ENCODE peak calls at places on chromosomes 2 and 18, in ten cellular contexts. Q is fibroblast of the aortic adventitia; P is SW480; D is right lobe of liver; R is NCI-H2171 treated with DMSO at 0.1 percent for 48 hours; I is HuH-7; L is T1000; J is stimulated activated CD4-positive, alpha-beta T cell treated with anti-CD3 and anti-CD28 coated beads, TNF-alpha, amount 100 ng/mL, for 48 hours; H is GM23338; C is glutamatergic neuron. G is an unnamed sample.

GRCh38 chr18:7492385-7492784 is 74.7 kb upstream of the PTPRM start:
- DNase-seq in Q (no peak), P (no peak), D (no peak), R (no peak), I (no peak), L (no peak), J (no peak), H (no peak), C (no peak), G (no peak)

GRCh38 chr2:47091118-47091517 is 64.0 kb downstream of the STPG4 start:
- DNase-seq in Q (peak; percentile 83), P (peak; percentile 39), D (no peak), R (no peak), I (no peak), L (no peak), J (no peak), H (no peak), C (no peak), G (no peak)

GRCh38 chr2:67039701-67040100 is 357.4 kb upstream of the ETAA1 start:
- DNase-seq in Q (peak; percentile 12), P (no peak), D (no peak), R (no peak), I (no peak), L (no peak), J (no peak), H (no peak), C (no peak), G (no peak)

GRCh38 chr2:114922076-114922475 is 479.6 kb downstream of the DPP10 start:
- DNase-seq in Q (no peak), P (no peak), D (no peak), R (no peak), I (no peak), L (no peak), J (no peak), H (no peak), C (no peak), G (no peak)

GRCh38 chr18:78716581-78716980 is 263.0 kb upstream of the SALL3 start:
- DNase-seq in Q (no peak), P (no peak), D (peak; percentile 5), R (no peak), I (no peak), L (no peak), J (no peak), H (no peak), C (no peak), G (no peak)

GRCh38 chr2:30862054-30862651 is 54.9 kb upstream of the CAPN13 start:
- DNase-seq in Q (peak; percentile 65), P (peak; percentile 79), D (no peak), R (peak; percentile 45), I (peak; percentile 32), L (no peak), J (peak; percentile 3), H (peak; percentile 79), C (peak; percentile 63), G (no peak)

GRCh38 chr2:236179653-236180500 is 11.7 kb upstream of the GBX2 start:
- DNase-seq in Q (peak; percentile 28), P (peak; percentile 10), D (no peak), R (no peak), I (peak; percentile 4), L (no peak), J (no peak), H (peak; percentile 48), C (no peak), G (no peak)

GRCh38 chr18:1663879-1664705 is 759.4 kb downstream of the ADCYAP1 start:
- DNase-seq in Q (peak; percentile 49), P (peak; percentile 42), D (peak; percentile 65), R (peak; percentile 18), I (peak; percentile 21), L (no peak), J (no peak), H (peak; percentile 89), C (peak; percentile 82), G (peak; percentile 9)

GRCh38 chr2:190214434-190215194 is 105.0 kb downstream of the HIBCH start:
- DNase-seq in Q (peak; percentile 96), P (no peak), D (no peak), R (no peak), I (no peak), L (no peak), J (no peak), H (peak; percentile 42), C (no peak), G (no peak)

GRCh38 chr2:134190062-134190806 is 63.6 kb upstream of the MGAT5 start:
- DNase-seq in Q (no peak), P (no peak), D (no peak), R (no peak), I (no peak), L (no peak), J (no peak), H (no peak), C (no peak), G (no peak)

GRCh38 chr18:6881034-6881800 is 151.7 kb downstream of the ARHGAP28 start:
- DNase-seq in Q (peak; percentile 70), P (no peak), D (no peak), R (no peak), I (no peak), L (no peak), J (no peak), H (no peak), C (no peak), G (no peak)

GRCh38 chr2:68231061-68231372 is 21.3 kb downstream of the PPP3R1 start:
- DNase-seq in Q (no peak), P (no peak), D (no peak), R (no peak), I (no peak), L (no peak), J (no peak), H (no peak), C (no peak), G (no peak)

GRCh38 chr2:68827681-68828080 is 43.5 kb downstream of the BMP10 start:
- DNase-seq in Q (no peak), P (no peak), D (no peak), R (no peak), I (no peak), L (no peak), J (no peak), H (no peak), C (no peak), G (no peak)

GRCh38 chr2:199814084-199814844 is 36.7 kb downstream of the FTCDNL1 start:
- DNase-seq in Q (no peak), P (no peak), D (no peak), R (no peak), I (no peak), L (no peak), J (no peak), H (no peak), C (no peak), G (no peak)

GRCh38 chr2:178536037-178536436 is 55.8 kb downstream of the PLEKHA3 start:
- DNase-seq in Q (no peak), P (no peak), D (no peak), R (no peak), I (no peak), L (no peak), J (no peak), H (no peak), C (no peak), G (no peak)

GRCh38 chr2:105117565-105117964 is 79.7 kb downstream of the MRPS9 start:
- DNase-seq in Q (no peak), P (no peak), D (no peak), R (no peak), I (no peak), L (no peak), J (no peak), H (no peak), C (no peak), G (no peak)

GRCh38 chr2:226185613-226186211 is 613.9 kb downstream of the IRS1 start:
- DNase-seq in Q (peak; percentile 98), P (peak; percentile 16), D (no peak), R (no peak), I (no peak), L (peak; percentile 39), J (no peak), H (no peak), C (no peak), G (no peak)

GRCh38 chr2:230862292-230862691 is 2.5 kb upstream of the ITM2C start:
- DNase-seq in Q (no peak), P (no peak), D (no peak), R (no peak), I (no peak), L (no peak), J (no peak), H (no peak), C (no peak), G (no peak)

GRCh38 chr2:14623241-14623640 is 9.3 kb upstream of the LRATD1 start:
- DNase-seq in Q (no peak), P (no peak), D (no peak), R (no peak), I (no peak), L (no peak), J (no peak), H (no peak), C (no peak), G (no peak)

GRCh38 chr2:83233284-83233683 is 1225.8 kb downstream of the SUCLG1 start:
- DNase-seq in Q (no peak), P (no peak), D (no peak), R (no peak), I (peak; percentile 19), L (no peak), J (no peak), H (no peak), C (no peak), G (no peak)

GRCh38 chr2:33946198-33946597 is 347.1 kb upstream of the FAM98A start:
- DNase-seq in Q (no peak), P (peak; percentile 15), D (no peak), R (no peak), I (no peak), L (no peak), J (no peak), H (no peak), C (no peak), G (no peak)

GRCh38 chr2:196955036-196955435 is 28.5 kb upstream of the PGAP1 start:
- DNase-seq in Q (no peak), P (no peak), D (no peak), R (no peak), I (no peak), L (no peak), J (no peak), H (no peak), C (no peak), G (no peak)

GRCh38 chr2:184530959-184531358 is 67.4 kb upstream of the ZNF804A start:
- DNase-seq in Q (no peak), P (no peak), D (no peak), R (no peak), I (no peak), L (no peak), J (no peak), H (no peak), C (no peak), G (no peak)

GRCh38 chr2:96959406-96960110 is 26.8 kb downstream of the FAM178B start:
- DNase-seq in Q (no peak), P (peak; percentile 53), D (peak; percentile 35), R (no peak), I (no peak), L (no peak), J (no peak), H (no peak), C (no peak), G (no peak)

GRCh38 chr2:130720036-130720435 is 8.8 kb upstream of the GPR148 start:
- DNase-seq in Q (no peak), P (peak; percentile 16), D (no peak), R (no peak), I (no peak), L (no peak), J (no peak), H (no peak), C (no peak), G (no peak)

GRCh38 chr18:49742563-49743295 is 70.6 kb downstream of the ACAA2 start:
- DNase-seq in Q (peak; percentile 53), P (no peak), D (no peak), R (no peak), I (no peak), L (no peak), J (no peak), H (no peak), C (no peak), G (no peak)

GRCh38 chr2:114784046-114784445 is 341.6 kb downstream of the DPP10 start:
- DNase-seq in Q (no peak), P (no peak), D (no peak), R (no peak), I (no peak), L (no peak), J (no peak), H (no peak), C (no peak), G (no peak)

GRCh38 chr2:113305146-113305545 is 26.4 kb upstream of the PAX8 start:
- DNase-seq in Q (no peak), P (no peak), D (no peak), R (no peak), I (no peak), L (no peak), J (no peak), H (no peak), C (no peak), G (no peak)